ENCODE peak calls at places on chromosomes 4 and X, in five cellular contexts. I is AG10803, N is T-helper 1 cell, U is ELR, S is COR-L47. F is an unnamed sample.

GRCh38 chrX:118727686-118728339 is 407 bp downstream of the IL13RA1 start:
- DNase-seq in I (peak), N (no peak), U (peak), S (no peak), F (no peak)

GRCh38 chrX:140764401-140764919 is 54.9 kb downstream of the LINC00632 start:
- DNase-seq in U (peak), I (peak), N (no peak), S (no peak), F (no peak)

GRCh38 chr4:7303561-7303960 is 111.2 kb downstream of the SORCS2 start:
- DNase-seq in I (no peak), S (no peak), N (no peak), U (no peak), F (no peak)

GRCh38 chrX:114626323-114626722 is 42.4 kb downstream of the HTR2C start:
- DNase-seq in I (peak), S (no peak), N (no peak), U (no peak), F (no peak)

GRCh38 chr4:130849985-130850632 is 1754.2 kb downstream of the C4orf33 start:
- DNase-seq in I (no peak), U (no peak), N (no peak), S (no peak), F (no peak)

GRCh38 chrX:123859409-123859827 is 435 bp upstream of the XIAP start:
- DNase-seq in U (no peak), S (peak), I (no peak), N (peak), F (no peak)

GRCh38 chrX:41302293-41302868 is 31.6 kb upstream of the DDX3X start:
- DNase-seq in U (peak), N (no peak), I (no peak), S (no peak), F (no peak)

GRCh38 chr4:82909326-82909725 is 8.8 kb downstream of the THAP9 start:
- DNase-seq in S (no peak), N (no peak), U (no peak), I (no peak), F (no peak)

GRCh38 chr4:55545133-55545532 is 1.6 kb downstream of the CLOCK start:
- DNase-seq in N (no peak), S (peak), I (no peak), U (peak), F (no peak)

GRCh38 chrX:105462191-105462590 is 241.7 kb upstream of the TEX13A start:
- DNase-seq in U (peak), I (peak), N (no peak), S (no peak), F (no peak)

GRCh38 chr4:139416073-139416673 is 37.7 kb upstream of the RAB33B start:
- DNase-seq in I (peak), U (peak), N (no peak), S (no peak), F (no peak)

GRCh38 chrX:20252392-20253231 is 14.1 kb downstream of the RPS6KA3 start:
- DNase-seq in I (peak), U (peak), S (peak), N (peak), F (peak)

GRCh38 chr4:3863841-3864734 is 97.9 kb downstream of the ADRA2C start:
- DNase-seq in U (no peak), N (no peak), S (no peak), I (no peak), F (no peak)

GRCh38 chr4:95204873-95205272 is 343.9 kb downstream of the UNC5C start:
- DNase-seq in U (peak), I (no peak), N (no peak), S (peak), F (no peak)

GRCh38 chrX:20263474-20263873 is 3.2 kb downstream of the RPS6KA3 start:
- DNase-seq in S (no peak), N (no peak), U (peak), I (peak), F (no peak)

GRCh38 chr4:14783011-14783877 is 219.0 kb upstream of the CPEB2 start:
- DNase-seq in S (no peak), I (no peak), N (no peak), U (peak), F (no peak)

GRCh38 chr4:40621592-40622512 is 7.8 kb downstream of the RBM47 start:
- DNase-seq in I (peak), U (peak), S (no peak), N (no peak), F (no peak)

GRCh38 chr4:138891610-138892009 is 124.0 kb upstream of the NOCT start:
- DNase-seq in I (peak), U (no peak), S (peak), N (no peak), F (no peak)

GRCh38 chr4:54497947-54498346 is 159.8 kb upstream of the KIT start:
- DNase-seq in U (no peak), N (no peak), S (no peak), I (no peak), F (no peak)

GRCh38 chr4:3469386-3470243 is 6.5 kb downstream of the DOK7 start:
- DNase-seq in U (no peak), I (no peak), S (no peak), N (no peak), F (no peak)

GRCh38 chrX:137916090-137916746 is 350.3 kb downstream of the ZIC3 start:
- DNase-seq in U (no peak), S (no peak), N (no peak), I (no peak), F (no peak)

GRCh38 chrX:48720580-48721240 is 24.2 kb downstream of the SUV39H1 start:
- DNase-seq in S (no peak), I (no peak), N (no peak), U (no peak), F (no peak)

GRCh38 chr4:244471-244870 is 60.8 kb downstream of the ZNF732 start:
- DNase-seq in I (peak), S (peak), N (peak), U (peak), F (no peak)

GRCh38 chrX:41459714-41460113 is 12.6 kb downstream of the NYX start:
- DNase-seq in I (no peak), N (no peak), U (no peak), S (no peak), F (no peak)

GRCh38 chr4:34181891-34182290 is 2062.4 kb downstream of the ARAP2 start:
- DNase-seq in N (no peak), S (no peak), U (peak), I (peak), F (no peak)

GRCh38 chrX:154417157-154417556 is 5.8 kb downstream of the TAFAZZIN start:
- DNase-seq in N (no peak), U (no peak), I (no peak), S (peak), F (no peak)

GRCh38 chr4:118964891-118965411 is 76.3 kb downstream of the SYNPO2 start:
- DNase-seq in S (no peak), U (no peak), N (no peak), I (peak), F (no peak)

GRCh38 chr4:98838977-98839618 is 89.8 kb downstream of the EIF4E start:
- DNase-seq in U (peak), S (peak), I (peak), N (no peak), F (no peak)

GRCh38 chr4:25271866-25272265 is 38.0 kb downstream of the PI4K2B start:
- DNase-seq in I (no peak), S (no peak), N (no peak), U (no peak), F (no peak)

GRCh38 chr4:54585321-54586000 is 72.3 kb upstream of the KIT start:
- DNase-seq in I (peak), U (peak), N (no peak), S (no peak), F (no peak)

GRCh38 chr4:163492951-163493504 is 1.5 kb upstream of the TMA16 start:
- DNase-seq in I (no peak), U (no peak), S (no peak), N (no peak), F (no peak)

F was measured in T-helper 22 cell.